ENCODE peak calls at places on chromosomes 2 and 18, in four cellular contexts. One of them, this sample, is unnamed.

GRCh38 chr2:181178823-181179412 is 198.5 kb downstream of the UBE2E3 start:
- DNase-seq in HepG2: peak
- DNase-seq in SK-N-SH: peak
- DNase-seq in K562: peak
- DNase-seq in this sample: peak

GRCh38 chr2:61634512-61634911 is 96.4 kb upstream of the XPO1 start:
- DNase-seq in HepG2: no peak
- DNase-seq in SK-N-SH: no peak
- DNase-seq in K562: no peak
- DNase-seq in this sample: no peak

GRCh38 chr2:113291191-113291590 is 12.5 kb upstream of the PAX8 start:
- DNase-seq in HepG2: no peak
- DNase-seq in SK-N-SH: no peak
- DNase-seq in K562: no peak
- DNase-seq in this sample: peak

GRCh38 chr2:138026116-138026855 is 62.0 kb downstream of the HNMT start:
- DNase-seq in HepG2: no peak
- DNase-seq in SK-N-SH: no peak
- DNase-seq in K562: no peak
- DNase-seq in this sample: no peak

GRCh38 chr18:31497404-31497710 is 620 bp upstream of the DSG2 start:
- DNase-seq in HepG2: no peak
- DNase-seq in SK-N-SH: no peak
- DNase-seq in K562: peak
- DNase-seq in this sample: no peak

GRCh38 chr18:63980896-63981454 is 11.1 kb downstream of the SERPINB8 start:
- DNase-seq in HepG2: no peak
- DNase-seq in SK-N-SH: no peak
- DNase-seq in K562: no peak
- DNase-seq in this sample: no peak

GRCh38 chr2:20185176-20186022 is 39.5 kb downstream of the SDC1 start:
- DNase-seq in HepG2: no peak
- DNase-seq in SK-N-SH: no peak
- DNase-seq in K562: no peak
- DNase-seq in this sample: no peak

GRCh38 chr18:76457957-76458356 is 37.1 kb downstream of the ZNF516 start:
- DNase-seq in HepG2: no peak
- DNase-seq in SK-N-SH: no peak
- DNase-seq in K562: no peak
- DNase-seq in this sample: no peak

GRCh38 chr2:1746174-1747064 is 2.1 kb upstream of the PXDN start:
- DNase-seq in HepG2: no peak
- DNase-seq in SK-N-SH: no peak
- DNase-seq in K562: no peak
- DNase-seq in this sample: peak

GRCh38 chr18:46738491-46738890 is 18.4 kb downstream of the ST8SIA5 start:
- DNase-seq in HepG2: no peak
- DNase-seq in SK-N-SH: no peak
- DNase-seq in K562: no peak
- DNase-seq in this sample: no peak

GRCh38 chr18:28175930-28176673 is 828 bp downstream of the CDH2 start:
- DNase-seq in HepG2: no peak
- DNase-seq in SK-N-SH: peak
- DNase-seq in K562: no peak
- DNase-seq in this sample: peak

GRCh38 chr2:160379399-160379798 is 114.2 kb downstream of the RBMS1 start:
- DNase-seq in HepG2: no peak
- DNase-seq in SK-N-SH: no peak
- DNase-seq in K562: no peak
- DNase-seq in this sample: no peak

GRCh38 chr2:240368746-240369724 is 66.4 kb upstream of the GPC1 start:
- DNase-seq in HepG2: no peak
- DNase-seq in SK-N-SH: peak
- DNase-seq in K562: no peak
- DNase-seq in this sample: no peak

GRCh38 chr2:69387770-69388481 is 899 bp upstream of the GFPT1 start:
- DNase-seq in HepG2: peak
- DNase-seq in SK-N-SH: peak
- DNase-seq in K562: peak
- DNase-seq in this sample: no peak

GRCh38 chr2:176652300-176653182 is 383.3 kb downstream of the MTX2 start:
- DNase-seq in HepG2: peak
- DNase-seq in SK-N-SH: peak
- DNase-seq in K562: peak
- DNase-seq in this sample: no peak

GRCh38 chr2:102187191-102188150 is 648 bp downstream of the IL1RL2 start:
- DNase-seq in HepG2: no peak
- DNase-seq in SK-N-SH: peak
- DNase-seq in K562: no peak
- DNase-seq in this sample: peak

GRCh38 chr18:69757733-69758132 is 189.9 kb downstream of the CD226 start:
- DNase-seq in HepG2: no peak
- DNase-seq in SK-N-SH: no peak
- DNase-seq in K562: no peak
- DNase-seq in this sample: no peak

GRCh38 chr2:207984765-207985480 is 40.4 kb downstream of the PLEKHM3 start:
- DNase-seq in HepG2: no peak
- DNase-seq in SK-N-SH: no peak
- DNase-seq in K562: no peak
- DNase-seq in this sample: no peak

GRCh38 chr2:159971365-159972122 is 90.9 kb downstream of the PLA2R1 start:
- DNase-seq in HepG2: no peak
- DNase-seq in SK-N-SH: no peak
- DNase-seq in K562: no peak
- DNase-seq in this sample: no peak

GRCh38 chr2:46643951-46644350 is 164.6 kb downstream of the TMEM247 start:
- DNase-seq in HepG2: no peak
- DNase-seq in SK-N-SH: no peak
- DNase-seq in K562: no peak
- DNase-seq in this sample: no peak

GRCh38 chr2:216116418-216116817 is 7.3 kb downstream of the XRCC5 start:
- DNase-seq in HepG2: no peak
- DNase-seq in SK-N-SH: peak
- DNase-seq in K562: no peak
- DNase-seq in this sample: no peak

GRCh38 chr2:216112926-216113325 is 3.8 kb downstream of the XRCC5 start:
- DNase-seq in HepG2: no peak
- DNase-seq in SK-N-SH: no peak
- DNase-seq in K562: no peak
- DNase-seq in this sample: no peak

GRCh38 chr2:216114476-216115223 is 5.5 kb downstream of the XRCC5 start:
- DNase-seq in HepG2: peak
- DNase-seq in SK-N-SH: peak
- DNase-seq in K562: peak
- DNase-seq in this sample: peak

GRCh38 chr2:216113572-216113971 is 4.4 kb downstream of the XRCC5 start:
- DNase-seq in HepG2: no peak
- DNase-seq in SK-N-SH: no peak
- DNase-seq in K562: no peak
- DNase-seq in this sample: no peak

DNA sequence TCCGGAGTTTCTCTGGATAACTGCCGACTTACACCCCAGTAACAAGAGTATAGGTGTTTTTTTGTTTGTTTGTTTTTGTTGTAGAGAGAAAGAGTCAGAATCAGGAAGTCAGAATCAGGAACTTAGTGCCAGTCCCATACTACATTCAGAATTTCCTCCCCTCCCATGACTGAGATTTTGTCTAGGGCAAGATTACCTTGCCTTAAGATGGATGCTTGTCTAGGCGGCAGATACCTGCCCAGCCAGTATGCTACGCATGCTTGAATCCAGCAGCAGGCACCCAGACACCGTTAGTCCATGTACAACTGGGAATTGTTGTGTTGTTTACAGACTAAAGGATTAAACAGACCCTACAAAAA is 6.1 kb downstream of the XRCC5 start:
- DNase-seq in HepG2: no peak
- DNase-seq in SK-N-SH: no peak
- DNase-seq in K562: no peak
- DNase-seq in this sample: no peak
- TF ChIP-seq FOXJ3 in HepG2: peak
- TF ChIP-seq FOXJ3 in SK-N-SH: no peak
- TF ChIP-seq FOXJ3 in K562: no peak
- TF ChIP-seq FOXJ3 in this sample: no peak

GRCh38 chr2:98634406-98635092 is 26.2 kb downstream of the UNC50 start:
- DNase-seq in HepG2: peak
- DNase-seq in SK-N-SH: peak
- DNase-seq in K562: peak
- DNase-seq in this sample: peak

GRCh38 chr2:98632351-98632750 is 24.0 kb downstream of the UNC50 start:
- DNase-seq in HepG2: no peak
- DNase-seq in SK-N-SH: no peak
- DNase-seq in K562: no peak
- DNase-seq in this sample: no peak

GRCh38 chr2:98637401-98638144 is 29.2 kb downstream of the UNC50 start:
- DNase-seq in HepG2: no peak
- DNase-seq in SK-N-SH: no peak
- DNase-seq in K562: no peak
- DNase-seq in this sample: no peak
- TF ChIP-seq FOXJ3 in HepG2: no peak
- TF ChIP-seq FOXJ3 in SK-N-SH: no peak
- TF ChIP-seq FOXJ3 in K562: no peak
- TF ChIP-seq FOXJ3 in this sample: no peak

DNA sequence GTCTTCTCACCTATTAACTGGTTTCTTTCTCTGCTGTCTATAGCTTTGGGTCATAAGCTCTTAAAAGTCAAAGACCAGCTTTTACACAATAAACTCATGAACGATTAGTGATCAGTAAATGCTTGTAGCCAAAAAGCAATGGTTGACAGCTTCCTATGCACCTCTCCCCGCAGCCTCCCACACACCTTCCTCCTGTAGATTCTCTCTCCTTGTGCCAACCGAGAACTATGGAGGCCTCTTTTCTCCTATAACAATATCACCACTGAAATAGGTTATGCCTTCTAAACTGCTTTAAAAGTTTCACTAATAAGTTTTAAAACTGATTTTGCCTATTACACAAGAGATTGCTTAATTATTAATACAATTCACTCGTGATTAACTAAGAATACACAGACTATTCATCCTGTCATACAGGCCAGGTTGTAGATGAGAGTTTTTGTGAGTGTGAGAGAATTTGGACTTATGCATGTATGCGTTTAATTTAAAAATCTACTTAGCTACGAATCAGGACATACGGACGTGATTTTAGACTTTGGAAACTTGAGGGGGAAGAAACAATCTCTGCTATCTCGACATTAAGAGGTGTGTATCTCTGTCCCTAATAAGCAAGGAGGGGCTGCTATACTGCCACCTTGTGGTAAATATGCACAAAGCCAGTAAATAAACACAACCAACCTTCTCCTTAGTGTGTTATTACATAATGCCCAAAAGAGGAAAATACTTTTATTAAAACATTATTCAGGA is 229.1 kb upstream of the RBBP8 start:
- DNase-seq in HepG2: peak
- DNase-seq in SK-N-SH: peak
- DNase-seq in K562: peak
- DNase-seq in this sample: no peak
- TF ChIP-seq FOXJ3 in HepG2: no peak
- TF ChIP-seq FOXJ3 in SK-N-SH: no peak
- TF ChIP-seq FOXJ3 in K562: no peak
- TF ChIP-seq FOXJ3 in this sample: no peak

DNA sequence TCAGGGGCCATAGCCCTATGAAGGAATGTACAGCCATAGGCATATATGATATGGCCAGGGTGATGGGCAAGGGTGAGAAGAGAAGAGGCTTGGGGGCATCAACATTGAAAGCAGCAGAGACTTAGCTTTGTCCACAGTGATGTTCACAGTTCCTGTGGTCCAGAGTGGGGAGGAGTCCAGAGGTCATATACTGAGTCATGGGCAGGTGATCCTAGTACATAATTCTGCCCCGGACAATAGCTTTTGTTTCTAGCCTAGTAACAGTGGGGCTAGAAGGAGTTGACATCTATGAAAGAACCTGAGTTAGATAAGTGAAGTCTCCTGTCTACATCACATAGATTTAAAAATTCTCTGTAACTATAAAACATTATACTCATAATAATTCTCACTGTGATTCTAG is 496.3 kb upstream of the TNP1 start:
- DNase-seq in HepG2: no peak
- DNase-seq in SK-N-SH: no peak
- DNase-seq in K562: no peak
- DNase-seq in this sample: no peak
- TF ChIP-seq FOXJ3 in HepG2: no peak
- TF ChIP-seq FOXJ3 in SK-N-SH: no peak
- TF ChIP-seq FOXJ3 in K562: no peak
- TF ChIP-seq FOXJ3 in this sample: no peak

DNA sequence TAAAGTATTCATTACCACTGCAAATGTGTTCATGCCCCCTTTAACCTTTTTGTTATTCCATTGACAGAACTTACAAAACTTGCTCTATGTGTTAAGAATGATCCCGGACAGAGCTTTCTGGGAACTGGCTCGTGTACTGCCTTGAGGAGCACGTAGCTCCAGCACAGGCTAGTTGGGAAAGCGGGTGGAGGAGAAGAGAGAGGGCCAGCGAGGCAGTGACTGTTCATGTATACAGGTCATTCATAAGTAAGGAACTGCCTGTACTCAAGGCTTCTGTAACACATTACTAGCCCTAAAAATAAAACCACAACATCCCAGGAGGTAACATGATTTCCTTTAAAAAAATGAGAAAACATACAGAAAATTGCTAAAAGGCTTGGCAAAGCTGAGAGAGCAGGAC is 109.0 kb downstream of the STK39 start:
- DNase-seq in HepG2: no peak
- DNase-seq in SK-N-SH: no peak
- DNase-seq in K562: no peak
- DNase-seq in this sample: no peak
- TF ChIP-seq FOXJ3 in HepG2: no peak
- TF ChIP-seq FOXJ3 in SK-N-SH: no peak
- TF ChIP-seq FOXJ3 in K562: no peak
- TF ChIP-seq FOXJ3 in this sample: no peak

GRCh38 chr2:218810251-218810650 is 21.4 kb downstream of the PRKAG3 start:
- DNase-seq in HepG2: no peak
- DNase-seq in SK-N-SH: no peak
- DNase-seq in K562: no peak
- DNase-seq in this sample: no peak
- TF ChIP-seq FOXJ3 in HepG2: no peak
- TF ChIP-seq FOXJ3 in SK-N-SH: no peak
- TF ChIP-seq FOXJ3 in K562: no peak
- TF ChIP-seq FOXJ3 in this sample: no peak

This sample was measured in WTC11.